ENCODE peak calls at places on chromosome 17, in four cellular contexts. T is Peyer's patch, W is ovary, L is stomach. C is an unnamed sample.

GRCh38 chr17:2982854-2983636 is 80.4 kb downstream of the OR1D5 start:
- DNase-seq in T (peak; percentile 69), W (peak; percentile 92), L (no peak), C (no peak)

GRCh38 chr17:1649844-1650409 is at the start of gene RILP:
- DNase-seq in T (peak; percentile 89), W (peak; percentile 76), L (peak; percentile 95), C (peak; percentile 98)

GRCh38 chr17:29124931-29125270 is 55.3 kb downstream of the MYO18A start:
- DNase-seq in T (peak; percentile 67), W (no peak), L (peak; percentile 96), C (peak; percentile 60)

GRCh38 chr17:50059759-50060273 is 3.9 kb downstream of the ITGA3 start:
- DNase-seq in T (no peak), W (peak; percentile 48), L (no peak), C (peak; percentile 24)

GRCh38 chr17:47076171-47076570 is 97.1 kb upstream of the RPRML start:
- DNase-seq in T (no peak), W (no peak), L (no peak), C (no peak)

GRCh38 chr17:38572665-38573365 is 32.9 kb downstream of the SRCIN1 start:
- DNase-seq in T (no peak), W (no peak), L (peak; percentile 34), C (no peak)

GRCh38 chr17:9587969-9588656 is 11.7 kb downstream of the CFAP52 start:
- DNase-seq in T (no peak), W (no peak), L (no peak), C (no peak)

GRCh38 chr17:78725448-78726021 is 56.5 kb downstream of the CYTH1 start:
- DNase-seq in T (no peak), W (no peak), L (no peak), C (no peak)

GRCh38 chr17:38509772-38510423 is 81.6 kb downstream of the ARHGAP23 start:
- DNase-seq in T (no peak), W (no peak), L (no peak), C (no peak)

GRCh38 chr17:76476736-76477135 is 9.3 kb downstream of the AANAT start:
- DNase-seq in T (no peak), W (no peak), L (no peak), C (no peak)

GRCh38 chr17:55394357-55395021 is 27.1 kb downstream of the MMD start:
- DNase-seq in T (peak; percentile 48), W (no peak), L (no peak), C (no peak)

GRCh38 chr17:55120651-55121050 is 144.1 kb upstream of the HLF start:
- DNase-seq in T (no peak), W (no peak), L (no peak), C (no peak)

GRCh38 chr17:42177684-42178083 is 3.3 kb downstream of the KCNH4 start:
- DNase-seq in T (no peak), W (no peak), L (no peak), C (no peak)

GRCh38 chr17:30113213-30113612 is 3.4 kb upstream of the NSRP1 start:
- DNase-seq in T (no peak), W (no peak), L (peak; percentile 65), C (peak; percentile 62)

GRCh38 chr17:39270923-39271322 is 45.2 kb upstream of the STAC2 start:
- DNase-seq in T (no peak), W (no peak), L (no peak), C (no peak)

GRCh38 chr17:76781056-76781982 is 43.4 kb downstream of the MFSD11 start:
- DNase-seq in T (no peak), W (no peak), L (no peak), C (no peak)

GRCh38 chr17:43983515-43984411 is 20.7 kb upstream of the NAGS start:
- DNase-seq in T (peak; percentile 55), W (no peak), L (peak; percentile 84), C (peak; percentile 49)

GRCh38 chr17:46063239-46063638 is 64.2 kb downstream of the STH start:
- DNase-seq in T (no peak), W (no peak), L (no peak), C (no peak)

GRCh38 chr17:45896803-45897693 is 2.7 kb downstream of the MAPT start:
- DNase-seq in T (no peak), W (no peak), L (no peak), C (no peak)

GRCh38 chr17:63116228-63116627 is 150.2 kb downstream of the TANC2 start:
- DNase-seq in T (no peak), W (no peak), L (no peak), C (no peak)

GRCh38 chr17:5050281-5050680 is 15.1 kb upstream of the SLC52A1 start:
- DNase-seq in T (no peak), W (no peak), L (no peak), C (no peak)

GRCh38 chr17:78538033-78538776 is 39.0 kb downstream of the DNAH17 start:
- DNase-seq in T (no peak), W (no peak), L (no peak), C (no peak)

DNA sequence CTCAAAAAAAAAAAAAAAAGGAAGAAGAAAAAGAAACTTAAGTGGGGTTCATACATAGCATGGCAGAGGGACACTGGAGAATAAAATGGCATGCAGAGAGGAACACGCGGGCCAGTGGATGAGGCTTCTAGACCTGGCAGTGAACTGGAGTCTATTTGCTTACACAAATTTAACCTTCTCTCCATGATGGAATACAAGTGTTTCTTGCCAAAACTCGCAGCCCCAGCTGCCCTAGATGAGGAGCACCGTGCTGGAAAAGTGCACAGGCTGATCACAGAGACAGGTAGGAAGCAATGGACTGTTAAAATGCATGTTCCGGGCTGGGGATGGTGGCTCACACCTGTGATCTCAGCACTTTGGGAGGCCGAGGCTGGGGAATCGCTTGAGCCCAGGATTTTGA is 9.3 kb downstream of the SSTR2 start:
- DNase-seq in T (no peak), W (no peak), L (no peak), C (no peak)
- TF ChIP-seq CTCF in T (no peak), W (no peak), L (no peak), C (no peak)

DNA sequence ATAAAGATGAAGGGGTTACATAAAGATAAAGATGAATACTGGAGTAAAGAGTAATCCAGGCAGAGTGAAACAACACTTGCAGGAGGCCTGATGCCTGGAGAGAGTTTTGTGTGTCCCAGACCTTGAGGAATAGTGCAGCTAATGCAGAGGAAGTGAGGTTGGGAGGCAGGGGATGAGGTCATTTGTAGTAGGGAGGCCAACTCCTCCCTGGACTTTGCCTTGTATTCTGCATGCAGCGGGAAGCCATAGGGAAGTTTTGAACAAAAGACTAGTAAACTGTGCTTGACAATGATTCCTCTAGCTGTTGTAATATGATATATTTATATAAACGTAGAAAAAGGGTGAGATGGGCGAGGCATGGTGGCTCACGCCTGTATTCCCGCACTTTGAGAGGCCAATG is 356.6 kb downstream of the KCNJ2 start:
- DNase-seq in T (no peak), W (no peak), L (no peak), C (no peak)
- TF ChIP-seq POLR2A in T (no peak), W (no peak), L (no peak), C (no peak)

GRCh38 chr17:10881959-10882358 is 44.1 kb upstream of the PIRT start:
- DNase-seq in T (no peak), W (no peak), L (no peak), C (no peak)

GRCh38 chr17:10875411-10875810 is 37.5 kb upstream of the PIRT start:
- DNase-seq in T (no peak), W (peak; percentile 11), L (no peak), C (no peak)

GRCh38 chr17:10875984-10876555 is 38.2 kb upstream of the PIRT start:
- DNase-seq in T (peak; percentile 66), W (no peak), L (peak; percentile 63), C (no peak)

GRCh38 chr17:10879110-10879509 is 41.2 kb upstream of the PIRT start:
- DNase-seq in T (no peak), W (no peak), L (peak; percentile 50), C (no peak)
- TF ChIP-seq CTCF in T (no peak), W (no peak), L (peak; percentile 5), C (peak; percentile 21)

GRCh38 chr17:27940503-27940902 is 47.3 kb upstream of the LYRM9 start:
- DNase-seq in T (peak; percentile 51), W (no peak), L (no peak), C (no peak)
- TF ChIP-seq POLR2A in T (no peak), W (no peak), L (no peak), C (no peak)

GRCh38 chr17:64974750-64975317 is 55.6 kb upstream of the LRRC37A3 start:
- DNase-seq in T (no peak), W (no peak), L (no peak), C (no peak)
- TF ChIP-seq CTCF in T (no peak), W (no peak), L (no peak), C (no peak)

DNA sequence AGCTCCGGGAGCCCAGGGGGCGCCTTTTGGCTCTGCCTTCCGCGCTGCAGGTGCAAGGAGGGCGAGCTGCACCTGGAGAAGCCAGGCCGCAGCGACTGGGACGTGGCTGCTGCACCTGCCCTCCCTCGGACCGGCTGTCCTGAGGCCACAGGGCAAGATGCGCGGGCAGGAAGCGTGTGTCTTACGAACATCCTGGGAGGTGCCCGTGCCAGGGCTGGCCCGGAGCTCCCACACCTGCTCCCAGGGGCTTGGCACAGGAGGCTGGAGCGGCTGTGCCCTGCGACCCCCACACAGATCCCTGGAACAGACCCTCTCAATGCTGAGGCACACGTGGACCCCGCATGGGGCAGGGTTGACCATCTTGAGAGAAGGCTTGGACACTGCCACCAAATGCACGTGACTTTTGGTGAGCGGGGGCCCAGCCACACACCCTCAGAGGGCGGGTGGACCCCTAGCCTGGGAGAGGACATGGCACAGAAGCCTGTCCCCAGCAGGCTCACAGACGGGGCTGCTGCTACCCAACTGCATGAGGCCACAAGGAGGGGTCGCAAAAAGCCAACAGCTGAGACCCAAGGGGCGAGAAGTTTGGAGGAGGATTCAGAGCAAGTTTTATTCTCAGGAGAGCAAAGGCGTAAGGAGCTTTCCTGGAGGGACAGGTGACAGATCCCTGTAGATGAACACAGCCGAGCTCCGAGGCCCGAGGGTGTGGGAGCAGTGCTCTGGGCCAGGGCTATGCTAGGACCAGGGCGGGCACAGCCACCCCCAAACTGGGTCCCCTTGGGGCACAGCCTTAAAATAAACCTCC is 11.4 kb downstream of the NDUFAF8 start:
- DNase-seq in T (no peak), W (no peak), L (no peak), C (peak; percentile 19)
- TF ChIP-seq POLR2A in T (no peak), W (no peak), L (no peak), C (no peak)

GRCh38 chr17:83067071-83067717 is 12.2 kb upstream of the METRNL start:
- DNase-seq in T (peak; percentile 43), W (no peak), L (peak; percentile 24), C (peak; percentile 15)

GRCh38 chr17:83065660-83066542 is 13.5 kb upstream of the METRNL start:
- DNase-seq in T (peak; percentile 44), W (peak; percentile 4), L (peak; percentile 22), C (peak; percentile 29)

GRCh38 chr17:83068641-83069570 is 10.5 kb upstream of the METRNL start:
- DNase-seq in T (no peak), W (no peak), L (no peak), C (peak; percentile 18)

GRCh38 chr17:83069571-83069906 is 9.9 kb upstream of the METRNL start:
- DNase-seq in T (no peak), W (no peak), L (no peak), C (no peak)

DNA sequence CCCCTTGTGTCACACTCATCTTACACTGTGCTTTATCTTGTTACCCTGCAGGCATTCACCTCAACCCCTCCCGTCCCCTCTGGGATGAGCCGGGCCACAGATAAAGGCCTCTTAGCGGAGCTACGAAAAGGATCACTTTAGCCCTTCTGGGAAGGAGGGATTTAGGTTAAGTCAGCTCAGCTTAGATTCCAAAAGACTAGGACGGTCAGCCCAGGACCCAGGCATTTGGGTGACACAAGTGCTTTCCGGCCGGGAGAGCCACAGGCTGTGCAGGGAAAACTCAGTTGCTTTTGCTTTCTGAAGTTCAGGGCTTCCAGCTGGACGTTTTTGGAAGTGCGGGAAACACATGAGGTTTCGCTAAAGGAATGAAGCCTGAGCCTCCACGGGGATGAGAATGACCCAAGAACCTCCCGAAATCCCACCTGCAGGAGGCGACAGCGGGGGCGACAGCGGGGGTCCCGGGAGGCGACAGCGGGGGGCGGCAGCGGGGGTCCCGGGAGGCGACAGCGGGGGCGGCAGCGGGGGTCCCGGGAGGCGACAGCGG is 11.6 kb upstream of the METRNL start:
- DNase-seq in T (peak; percentile 45), W (no peak), L (no peak), C (peak; percentile 35)
- TF ChIP-seq CTCF in T (no peak), W (no peak), L (no peak), C (no peak)

C was measured in right lobe of liver.